ENCODE peak calls at places on chromosomes 2 and 18, in five cellular contexts. One of them, this sample, is unnamed.

GRCh38 chr2:112772322-112772721 is 7.9 kb upstream of the CKAP2L start:
- DNase-seq in CD8-positive, alpha-beta T cell: no peak
- DNase-seq in GM12878: no peak
- DNase-seq in MM.1S: no peak
- DNase-seq in dorsolateral prefrontal cortex: no peak
- DNase-seq in this sample: no peak

GRCh38 chr18:77100751-77101355 is 31.7 kb downstream of the MBP start:
- DNase-seq in CD8-positive, alpha-beta T cell: no peak
- DNase-seq in GM12878: no peak
- DNase-seq in MM.1S: no peak
- DNase-seq in dorsolateral prefrontal cortex: no peak
- DNase-seq in this sample: no peak

GRCh38 chr18:54776282-54776977 is 51.8 kb upstream of the RAB27B start:
- DNase-seq in CD8-positive, alpha-beta T cell: no peak
- DNase-seq in GM12878: peak
- DNase-seq in MM.1S: no peak
- DNase-seq in dorsolateral prefrontal cortex: no peak
- DNase-seq in this sample: no peak

GRCh38 chr2:212135739-212136138 is 402.9 kb downstream of the ERBB4 start:
- DNase-seq in CD8-positive, alpha-beta T cell: no peak
- DNase-seq in GM12878: no peak
- DNase-seq in MM.1S: no peak
- DNase-seq in dorsolateral prefrontal cortex: peak
- DNase-seq in this sample: no peak

GRCh38 chr2:96158554-96158940 is 13.3 kb upstream of the DUSP2 start:
- DNase-seq in CD8-positive, alpha-beta T cell: no peak
- DNase-seq in GM12878: no peak
- DNase-seq in MM.1S: no peak
- DNase-seq in dorsolateral prefrontal cortex: no peak
- DNase-seq in this sample: no peak

GRCh38 chr18:31516432-31516831 is 18.5 kb downstream of the DSG2 start:
- DNase-seq in CD8-positive, alpha-beta T cell: no peak
- DNase-seq in GM12878: no peak
- DNase-seq in MM.1S: no peak
- DNase-seq in dorsolateral prefrontal cortex: peak
- DNase-seq in this sample: no peak

GRCh38 chr2:239721991-239722759 is 303.0 kb downstream of the NDUFA10 start:
- DNase-seq in CD8-positive, alpha-beta T cell: no peak
- DNase-seq in GM12878: no peak
- DNase-seq in MM.1S: no peak
- DNase-seq in dorsolateral prefrontal cortex: peak
- DNase-seq in this sample: no peak

GRCh38 chr2:229490167-229490566 is 219.1 kb upstream of the PID1 start:
- DNase-seq in CD8-positive, alpha-beta T cell: no peak
- DNase-seq in GM12878: no peak
- DNase-seq in MM.1S: no peak
- DNase-seq in dorsolateral prefrontal cortex: no peak
- DNase-seq in this sample: no peak

GRCh38 chr2:134457353-134457752 is 203.5 kb downstream of the MGAT5 start:
- DNase-seq in CD8-positive, alpha-beta T cell: no peak
- DNase-seq in GM12878: no peak
- DNase-seq in MM.1S: no peak
- DNase-seq in dorsolateral prefrontal cortex: no peak
- DNase-seq in this sample: no peak

GRCh38 chr2:70685771-70686171 is 82.2 kb downstream of the ADD2 start:
- DNase-seq in CD8-positive, alpha-beta T cell: no peak
- DNase-seq in GM12878: no peak
- DNase-seq in MM.1S: no peak
- DNase-seq in dorsolateral prefrontal cortex: peak
- DNase-seq in this sample: peak

GRCh38 chr2:54455584-54456525 is at the start of gene SPTBN1:
- DNase-seq in CD8-positive, alpha-beta T cell: no peak
- DNase-seq in GM12878: no peak
- DNase-seq in MM.1S: peak
- DNase-seq in dorsolateral prefrontal cortex: peak
- DNase-seq in this sample: peak

GRCh38 chr2:54456526-54457325 is 599 bp downstream of the SPTBN1 start:
- DNase-seq in CD8-positive, alpha-beta T cell: no peak
- DNase-seq in GM12878: no peak
- DNase-seq in MM.1S: peak
- DNase-seq in dorsolateral prefrontal cortex: peak
- DNase-seq in this sample: no peak

GRCh38 chr2:54461251-54461650 is 5.1 kb downstream of the SPTBN1 start:
- DNase-seq in CD8-positive, alpha-beta T cell: no peak
- DNase-seq in GM12878: no peak
- DNase-seq in MM.1S: no peak
- DNase-seq in dorsolateral prefrontal cortex: no peak
- DNase-seq in this sample: no peak

GRCh38 chr2:54457326-54458023 is 1.3 kb downstream of the SPTBN1 start:
- DNase-seq in CD8-positive, alpha-beta T cell: no peak
- DNase-seq in GM12878: no peak
- DNase-seq in MM.1S: peak
- DNase-seq in dorsolateral prefrontal cortex: peak
- DNase-seq in this sample: no peak

DNA sequence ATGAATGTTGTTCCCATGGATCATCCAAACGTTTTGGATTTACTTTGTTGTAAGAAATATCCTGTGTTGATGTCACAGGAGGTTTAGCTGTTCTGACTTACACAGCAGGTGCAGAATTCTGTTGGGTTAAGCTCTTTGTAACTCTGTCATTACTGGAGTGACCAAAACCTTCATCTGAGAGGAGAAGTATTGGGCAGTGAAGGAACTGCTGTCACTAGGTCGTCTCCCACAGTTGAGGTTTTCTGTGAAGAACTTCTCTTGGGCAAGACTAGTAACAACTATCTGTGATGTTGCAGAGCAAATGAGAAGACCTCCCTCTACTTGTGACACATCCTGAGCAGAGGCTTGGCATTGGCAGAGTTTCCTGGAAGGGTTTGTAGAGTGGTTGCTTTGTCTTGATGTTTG is 2.9 kb downstream of the SPTBN1 start:
- DNase-seq in CD8-positive, alpha-beta T cell: no peak
- DNase-seq in GM12878: no peak
- DNase-seq in MM.1S: no peak
- DNase-seq in dorsolateral prefrontal cortex: no peak
- DNase-seq in this sample: no peak
- H3K27ac ChIP-seq in CD8-positive, alpha-beta T cell: no peak
- H3K27ac ChIP-seq in GM12878: no peak
- H3K27ac ChIP-seq in MM.1S: no peak
- H3K27ac ChIP-seq in dorsolateral prefrontal cortex: peak
- H3K27ac ChIP-seq in this sample: peak

GRCh38 chr18:23036611-23037259 is 98.5 kb upstream of the CABLES1 start:
- DNase-seq in CD8-positive, alpha-beta T cell: no peak
- DNase-seq in GM12878: no peak
- DNase-seq in MM.1S: no peak
- DNase-seq in dorsolateral prefrontal cortex: no peak
- DNase-seq in this sample: no peak
- H3K27ac ChIP-seq in CD8-positive, alpha-beta T cell: no peak
- H3K27ac ChIP-seq in GM12878: no peak
- H3K27ac ChIP-seq in MM.1S: no peak
- H3K27ac ChIP-seq in dorsolateral prefrontal cortex: no peak
- H3K27ac ChIP-seq in this sample: no peak

GRCh38 chr2:120565929-120566328 is 169.7 kb upstream of the GLI2 start:
- DNase-seq in CD8-positive, alpha-beta T cell: no peak
- DNase-seq in GM12878: no peak
- DNase-seq in MM.1S: no peak
- DNase-seq in dorsolateral prefrontal cortex: no peak
- DNase-seq in this sample: no peak

GRCh38 chr2:120563616-120564015 is 172.1 kb upstream of the GLI2 start:
- DNase-seq in CD8-positive, alpha-beta T cell: no peak
- DNase-seq in GM12878: no peak
- DNase-seq in MM.1S: no peak
- DNase-seq in dorsolateral prefrontal cortex: no peak
- DNase-seq in this sample: no peak

GRCh38 chr2:120564213-120565094 is 171.2 kb upstream of the GLI2 start:
- DNase-seq in CD8-positive, alpha-beta T cell: no peak
- DNase-seq in GM12878: no peak
- DNase-seq in MM.1S: no peak
- DNase-seq in dorsolateral prefrontal cortex: no peak
- DNase-seq in this sample: no peak

GRCh38 chr2:120566331-120567035 is 169.2 kb upstream of the GLI2 start:
- DNase-seq in CD8-positive, alpha-beta T cell: no peak
- DNase-seq in GM12878: no peak
- DNase-seq in MM.1S: no peak
- DNase-seq in dorsolateral prefrontal cortex: no peak
- DNase-seq in this sample: no peak

DNA sequence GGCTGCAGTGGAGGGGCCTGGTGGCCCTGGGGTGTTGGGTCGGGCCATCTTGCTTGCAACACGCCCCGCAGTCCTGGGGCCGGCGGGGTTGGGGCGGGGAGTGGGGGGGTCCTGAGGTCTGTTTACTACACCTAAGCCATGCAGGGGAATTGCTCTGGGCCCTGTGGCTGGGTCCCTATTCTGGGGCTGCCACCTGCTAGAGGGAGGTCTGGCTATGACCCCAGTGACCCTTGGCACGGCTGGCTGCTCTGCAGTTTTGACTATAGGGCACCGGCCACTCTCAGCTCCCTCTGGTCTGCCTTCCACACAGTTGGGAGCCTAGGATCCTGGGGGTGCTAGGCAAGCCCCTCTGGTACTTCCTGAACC is 170.6 kb upstream of the GLI2 start:
- DNase-seq in CD8-positive, alpha-beta T cell: no peak
- DNase-seq in GM12878: no peak
- DNase-seq in MM.1S: no peak
- DNase-seq in dorsolateral prefrontal cortex: no peak
- DNase-seq in this sample: no peak
- H3K27ac ChIP-seq in CD8-positive, alpha-beta T cell: no peak
- H3K27ac ChIP-seq in GM12878: no peak
- H3K27ac ChIP-seq in MM.1S: no peak
- H3K27ac ChIP-seq in dorsolateral prefrontal cortex: no peak
- H3K27ac ChIP-seq in this sample: no peak

GRCh38 chr18:25348361-25349130 is 3.4 kb downstream of the ZNF521 start:
- DNase-seq in CD8-positive, alpha-beta T cell: no peak
- DNase-seq in GM12878: no peak
- DNase-seq in MM.1S: no peak
- DNase-seq in dorsolateral prefrontal cortex: peak
- DNase-seq in this sample: no peak
- H3K27ac ChIP-seq in CD8-positive, alpha-beta T cell: no peak
- H3K27ac ChIP-seq in GM12878: no peak
- H3K27ac ChIP-seq in MM.1S: no peak
- H3K27ac ChIP-seq in dorsolateral prefrontal cortex: no peak
- H3K27ac ChIP-seq in this sample: peak

This sample was measured in substantia nigra.